ENCODE peak calls at places on chromosomes 6 and 20, in ten cellular contexts. One of them, this sample, is unnamed.

GRCh38 chr6:115601064-115601463 is 459.6 kb downstream of the FRK start:
- DNase-seq in HAP-1: no peak
- DNase-seq in stimulated activated CD8-positive, alpha-beta memory T cell treated with anti-CD3 and anti-CD28 coated beads, Interleukin-4, amount 100 ng/mL, for 4 hours: no peak
- DNase-seq in H1: no peak
- DNase-seq in upper lobe of right lung: no peak
- DNase-seq in NCI-H1417 treated with DMSO at 0.1 percent for 48 hours: no peak
- DNase-seq in BE2C: no peak
- DNase-seq in H54: no peak
- DNase-seq in DMS 273 treated with DMSO at 0.1 percent for 48 hours: no peak
- DNase-seq in A549: no peak
- DNase-seq in this sample: no peak

GRCh38 chr20:58854638-58855471 is 2.3 kb downstream of the GNAS start:
- DNase-seq in HAP-1: no peak
- DNase-seq in stimulated activated CD8-positive, alpha-beta memory T cell treated with anti-CD3 and anti-CD28 coated beads, Interleukin-4, amount 100 ng/mL, for 4 hours: no peak
- DNase-seq in H1: no peak
- DNase-seq in upper lobe of right lung: no peak
- DNase-seq in NCI-H1417 treated with DMSO at 0.1 percent for 48 hours: no peak
- DNase-seq in BE2C: no peak
- DNase-seq in H54: no peak
- DNase-seq in DMS 273 treated with DMSO at 0.1 percent for 48 hours: no peak
- DNase-seq in A549: no peak
- DNase-seq in this sample: no peak

GRCh38 chr20:36848078-36848660 is 27.8 kb upstream of the TLDC2 start:
- DNase-seq in HAP-1: no peak
- DNase-seq in stimulated activated CD8-positive, alpha-beta memory T cell treated with anti-CD3 and anti-CD28 coated beads, Interleukin-4, amount 100 ng/mL, for 4 hours: no peak
- DNase-seq in H1: no peak
- DNase-seq in upper lobe of right lung: no peak
- DNase-seq in NCI-H1417 treated with DMSO at 0.1 percent for 48 hours: no peak
- DNase-seq in BE2C: no peak
- DNase-seq in H54: peak; percentile 62
- DNase-seq in DMS 273 treated with DMSO at 0.1 percent for 48 hours: no peak
- DNase-seq in A549: no peak
- DNase-seq in this sample: no peak

GRCh38 chr6:7545509-7546369 is 4.3 kb downstream of the DSP start:
- DNase-seq in HAP-1: no peak
- DNase-seq in stimulated activated CD8-positive, alpha-beta memory T cell treated with anti-CD3 and anti-CD28 coated beads, Interleukin-4, amount 100 ng/mL, for 4 hours: no peak
- DNase-seq in H1: no peak
- DNase-seq in upper lobe of right lung: no peak
- DNase-seq in NCI-H1417 treated with DMSO at 0.1 percent for 48 hours: no peak
- DNase-seq in BE2C: no peak
- DNase-seq in H54: no peak
- DNase-seq in DMS 273 treated with DMSO at 0.1 percent for 48 hours: no peak
- DNase-seq in A549: no peak
- DNase-seq in this sample: no peak

GRCh38 chr6:20126789-20127653 is 85.2 kb downstream of the MBOAT1 start:
- DNase-seq in HAP-1: peak; percentile 54
- DNase-seq in stimulated activated CD8-positive, alpha-beta memory T cell treated with anti-CD3 and anti-CD28 coated beads, Interleukin-4, amount 100 ng/mL, for 4 hours: peak; percentile 21
- DNase-seq in H1: peak; percentile 88
- DNase-seq in upper lobe of right lung: peak; percentile 83
- DNase-seq in NCI-H1417 treated with DMSO at 0.1 percent for 48 hours: peak; percentile 88
- DNase-seq in BE2C: peak; percentile 74
- DNase-seq in H54: peak; percentile 42
- DNase-seq in DMS 273 treated with DMSO at 0.1 percent for 48 hours: peak; percentile 71
- DNase-seq in A549: peak; percentile 41
- DNase-seq in this sample: peak; percentile 45

GRCh38 chr20:61810709-61811565 is 254.7 kb downstream of the TAF4 start:
- DNase-seq in HAP-1: no peak
- DNase-seq in stimulated activated CD8-positive, alpha-beta memory T cell treated with anti-CD3 and anti-CD28 coated beads, Interleukin-4, amount 100 ng/mL, for 4 hours: no peak
- DNase-seq in H1: no peak
- DNase-seq in upper lobe of right lung: no peak
- DNase-seq in NCI-H1417 treated with DMSO at 0.1 percent for 48 hours: no peak
- DNase-seq in BE2C: no peak
- DNase-seq in H54: no peak
- DNase-seq in DMS 273 treated with DMSO at 0.1 percent for 48 hours: no peak
- DNase-seq in A549: no peak
- DNase-seq in this sample: no peak

GRCh38 chr6:137709424-137710281 is 157.4 kb upstream of the TNFAIP3 start:
- DNase-seq in HAP-1: no peak
- DNase-seq in stimulated activated CD8-positive, alpha-beta memory T cell treated with anti-CD3 and anti-CD28 coated beads, Interleukin-4, amount 100 ng/mL, for 4 hours: no peak
- DNase-seq in H1: no peak
- DNase-seq in upper lobe of right lung: no peak
- DNase-seq in NCI-H1417 treated with DMSO at 0.1 percent for 48 hours: no peak
- DNase-seq in BE2C: no peak
- DNase-seq in H54: no peak
- DNase-seq in DMS 273 treated with DMSO at 0.1 percent for 48 hours: no peak
- DNase-seq in A549: no peak
- DNase-seq in this sample: peak; percentile 68

GRCh38 chr20:50788045-50788867 is 6.6 kb upstream of the BCAS4 start:
- DNase-seq in HAP-1: peak; percentile 75
- DNase-seq in stimulated activated CD8-positive, alpha-beta memory T cell treated with anti-CD3 and anti-CD28 coated beads, Interleukin-4, amount 100 ng/mL, for 4 hours: no peak
- DNase-seq in H1: no peak
- DNase-seq in upper lobe of right lung: no peak
- DNase-seq in NCI-H1417 treated with DMSO at 0.1 percent for 48 hours: no peak
- DNase-seq in BE2C: peak; percentile 25
- DNase-seq in H54: peak; percentile 47
- DNase-seq in DMS 273 treated with DMSO at 0.1 percent for 48 hours: peak; percentile 8
- DNase-seq in A549: peak; percentile 88
- DNase-seq in this sample: no peak

GRCh38 chr6:105474234-105474633 is 71.4 kb upstream of the PREP start:
- DNase-seq in HAP-1: peak; percentile 94
- DNase-seq in stimulated activated CD8-positive, alpha-beta memory T cell treated with anti-CD3 and anti-CD28 coated beads, Interleukin-4, amount 100 ng/mL, for 4 hours: no peak
- DNase-seq in H1: no peak
- DNase-seq in upper lobe of right lung: no peak
- DNase-seq in NCI-H1417 treated with DMSO at 0.1 percent for 48 hours: no peak
- DNase-seq in BE2C: no peak
- DNase-seq in H54: no peak
- DNase-seq in DMS 273 treated with DMSO at 0.1 percent for 48 hours: no peak
- DNase-seq in A549: no peak
- DNase-seq in this sample: no peak

GRCh38 chr6:158475344-158476302 is 84.3 kb upstream of the TMEM181 start:
- DNase-seq in HAP-1: peak; percentile 92
- DNase-seq in stimulated activated CD8-positive, alpha-beta memory T cell treated with anti-CD3 and anti-CD28 coated beads, Interleukin-4, amount 100 ng/mL, for 4 hours: no peak
- DNase-seq in H1: no peak
- DNase-seq in upper lobe of right lung: no peak
- DNase-seq in NCI-H1417 treated with DMSO at 0.1 percent for 48 hours: peak; percentile 93
- DNase-seq in BE2C: no peak
- DNase-seq in H54: no peak
- DNase-seq in DMS 273 treated with DMSO at 0.1 percent for 48 hours: peak; percentile 11
- DNase-seq in A549: peak; percentile 47
- DNase-seq in this sample: no peak

GRCh38 chr6:44084231-44085014 is 42.8 kb downstream of the MRPL14 start:
- DNase-seq in HAP-1: no peak
- DNase-seq in stimulated activated CD8-positive, alpha-beta memory T cell treated with anti-CD3 and anti-CD28 coated beads, Interleukin-4, amount 100 ng/mL, for 4 hours: no peak
- DNase-seq in H1: no peak
- DNase-seq in upper lobe of right lung: no peak
- DNase-seq in NCI-H1417 treated with DMSO at 0.1 percent for 48 hours: no peak
- DNase-seq in BE2C: no peak
- DNase-seq in H54: no peak
- DNase-seq in DMS 273 treated with DMSO at 0.1 percent for 48 hours: no peak
- DNase-seq in A549: no peak
- DNase-seq in this sample: no peak

GRCh38 chr6:143745160-143746133 is 67.7 kb downstream of the PHACTR2 start:
- DNase-seq in HAP-1: peak; percentile 52
- DNase-seq in stimulated activated CD8-positive, alpha-beta memory T cell treated with anti-CD3 and anti-CD28 coated beads, Interleukin-4, amount 100 ng/mL, for 4 hours: no peak
- DNase-seq in H1: no peak
- DNase-seq in upper lobe of right lung: peak; percentile 70
- DNase-seq in NCI-H1417 treated with DMSO at 0.1 percent for 48 hours: peak; percentile 19
- DNase-seq in BE2C: no peak
- DNase-seq in H54: no peak
- DNase-seq in DMS 273 treated with DMSO at 0.1 percent for 48 hours: no peak
- DNase-seq in A549: peak; percentile 17
- DNase-seq in this sample: no peak

This sample was measured in T-helper 2 cell treated with Interferon-gamma antibody and Interleukin-4, amounts not matched to agents 5 μg/mL and 100 μg/mL, for 36 hours.